ENCODE peak calls at places on chromosomes 6 and 20, in six cellular contexts. F is lower leg skin, I is IMR-90, S is adrenal gland, Z is A549, W is uterus. Y is an unnamed sample.

GRCh38 chr20:18637296-18637695 is 49.4 kb downstream of the DTD1 start:
- DNase-seq in F (peak; percentile 9), I (no peak), S (peak; percentile 10), Z (no peak), W (no peak), Y (no peak)

GRCh38 chr6:53358440-53359087 is 9.8 kb upstream of the ELOVL5 start:
- DNase-seq in F (no peak), I (no peak), S (no peak), Z (no peak), W (no peak), Y (no peak)

GRCh38 chr6:166598441-166599138 is 12.1 kb upstream of the RAMACL start:
- DNase-seq in F (peak; percentile 88), I (peak; percentile 97), S (no peak), Z (no peak), W (peak; percentile 46), Y (no peak)

GRCh38 chr6:46891396-46891795 is 30.3 kb downstream of the ADGRF5 start:
- DNase-seq in F (no peak), I (no peak), S (no peak), Z (no peak), W (no peak), Y (no peak)

GRCh38 chr6:141956046-141956761 is 176.5 kb upstream of the GJE1 start:
- DNase-seq in F (no peak), I (peak; percentile 14), S (no peak), Z (no peak), W (peak; percentile 35), Y (no peak)

GRCh38 chr6:138798028-138798427 is 2.1 kb downstream of the ECT2L start:
- DNase-seq in F (no peak), I (no peak), S (no peak), Z (no peak), W (no peak), Y (no peak)

GRCh38 chr6:151765444-151765886 is 42.0 kb upstream of the ESR1 start:
- DNase-seq in F (no peak), I (peak; percentile 77), S (peak; percentile 65), Z (peak; percentile 56), W (peak; percentile 36), Y (peak; percentile 59)

GRCh38 chr20:26169506-26169905 is 472.9 kb upstream of the ZNF337 start:
- DNase-seq in F (no peak), I (peak; percentile 50), S (no peak), Z (no peak), W (no peak), Y (no peak)

GRCh38 chr20:62727584-62728027 is 19.0 kb downstream of the NTSR1 start:
- DNase-seq in F (no peak), I (no peak), S (no peak), Z (no peak), W (no peak), Y (peak; percentile 40)

GRCh38 chr6:436308-437041 is 44.9 kb downstream of the IRF4 start:
- DNase-seq in F (peak; percentile 88), I (peak; percentile 60), S (no peak), Z (no peak), W (no peak), Y (peak; percentile 34)

GRCh38 chr20:18694071-18694470 is 106.2 kb downstream of the DTD1 start:
- DNase-seq in F (no peak), I (no peak), S (no peak), Z (no peak), W (no peak), Y (no peak)

GRCh38 chr20:63627129-63627699 is 313 bp upstream of the GMEB2 start:
- DNase-seq in F (peak; percentile 99), I (peak; percentile 90), S (peak; percentile 97), Z (peak; percentile 97), W (peak; percentile 95), Y (peak; percentile 98)

GRCh38 chr6:118799826-118800225 is 94.1 kb upstream of the ASF1A start:
- DNase-seq in F (no peak), I (no peak), S (no peak), Z (no peak), W (no peak), Y (no peak)

GRCh38 chr6:125988280-125988679 is 1.9 kb downstream of the TRMT11 start:
- DNase-seq in F (no peak), I (no peak), S (no peak), Z (no peak), W (no peak), Y (no peak)

GRCh38 chr6:7505196-7505699 is 36.2 kb upstream of the DSP start:
- DNase-seq in F (no peak), I (peak; percentile 85), S (peak; percentile 85), Z (peak; percentile 81), W (no peak), Y (peak; percentile 7)

GRCh38 chr20:5658897-5659296 is 91.3 kb upstream of the SHLD1 start:
- DNase-seq in F (peak; percentile 88), I (peak; percentile 91), S (peak; percentile 96), Z (peak; percentile 90), W (peak; percentile 67), Y (peak; percentile 57)

GRCh38 chr6:23269436-23269835 is 700.1 kb downstream of the HDGFL1 start:
- DNase-seq in F (no peak), I (peak; percentile 28), S (no peak), Z (no peak), W (no peak), Y (peak; percentile 2)

GRCh38 chr6:161422710-161423109 is 148.8 kb upstream of the AGPAT4 start:
- DNase-seq in F (no peak), I (peak; percentile 42), S (peak; percentile 79), Z (peak; percentile 25), W (no peak), Y (no peak)

GRCh38 chr6:121550491-121551010 is 115.1 kb downstream of the GJA1 start:
- DNase-seq in F (no peak), I (no peak), S (no peak), Z (no peak), W (no peak), Y (no peak)

GRCh38 chr20:63177134-63177784 is 38.7 kb downstream of the YTHDF1 start:
- DNase-seq in F (no peak), I (no peak), S (no peak), Z (peak; percentile 66), W (no peak), Y (no peak)

GRCh38 chr20:21702001-21702400 is 3.5 kb upstream of the PAX1 start:
- DNase-seq in F (no peak), I (no peak), S (no peak), Z (no peak), W (no peak), Y (no peak)

GRCh38 chr20:63132715-63133471 is 83.0 kb downstream of the YTHDF1 start:
- DNase-seq in F (no peak), I (no peak), S (no peak), Z (no peak), W (no peak), Y (no peak)

GRCh38 chr20:24634855-24635254 is 165.4 kb downstream of the SYNDIG1 start:
- DNase-seq in F (peak; percentile 80), I (peak; percentile 94), S (peak; percentile 77), Z (peak; percentile 91), W (no peak), Y (peak; percentile 82)

GRCh38 chr20:8812818-8813217 is 256.1 kb upstream of the PLCB4 start:
- DNase-seq in F (no peak), I (no peak), S (peak; percentile 90), Z (no peak), W (peak; percentile 15), Y (no peak)

GRCh38 chr6:44478591-44479254 is 91.2 kb downstream of the CDC5L start:
- DNase-seq in F (no peak), I (no peak), S (no peak), Z (no peak), W (no peak), Y (no peak)

GRCh38 chr20:1637226-1637625 is 17.4 kb upstream of the SIRPB1 start:
- DNase-seq in F (no peak), I (no peak), S (no peak), Z (no peak), W (no peak), Y (no peak)

GRCh38 chr6:133191323-133191722 is 49.8 kb upstream of the EYA4 start:
- DNase-seq in F (no peak), I (no peak), S (no peak), Z (no peak), W (no peak), Y (no peak)

GRCh38 chr6:106568518-106568917 is 60.8 kb downstream of the RTN4IP1 start:
- DNase-seq in F (no peak), I (peak; percentile 55), S (no peak), Z (no peak), W (no peak), Y (no peak)

GRCh38 chr6:165580139-165580538 is 82.9 kb downstream of the PDE10A start:
- DNase-seq in F (no peak), I (peak; percentile 84), S (no peak), Z (no peak), W (no peak), Y (no peak)

GRCh38 chr6:33199687-33200233 is 705 bp downstream of the RXRB start:
- DNase-seq in F (peak; percentile 94), I (peak; percentile 35), S (peak; percentile 88), Z (peak; percentile 81), W (no peak), Y (peak; percentile 94)

GRCh38 chr20:17613328-17614175 is 43.7 kb downstream of the DSTN start:
- DNase-seq in F (peak; percentile 84), I (no peak), S (peak; percentile 58), Z (no peak), W (peak; percentile 29), Y (no peak)

DNA sequence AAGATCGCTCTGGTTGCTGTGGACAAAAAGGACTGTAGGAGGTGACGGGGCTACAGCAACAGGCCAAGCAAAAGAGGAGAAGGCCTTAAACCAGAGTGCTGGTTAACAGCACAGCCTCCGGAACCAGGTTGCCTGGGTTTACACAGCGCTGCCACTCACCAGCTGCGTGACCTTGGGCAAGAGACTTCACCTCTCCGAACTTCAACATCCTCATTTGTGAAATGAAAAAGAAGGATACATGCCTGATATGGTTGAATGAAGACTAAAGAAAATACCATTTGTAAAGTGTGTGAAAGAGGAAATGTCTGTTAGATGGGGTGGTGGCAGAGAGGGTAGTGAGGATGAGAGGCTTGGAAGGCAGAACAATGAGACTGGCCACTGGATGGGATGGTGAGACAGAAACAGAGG is 44.9 kb downstream of the PREX1 start:
- DNase-seq in F (no peak), I (no peak), S (no peak), Z (no peak), W (no peak), Y (no peak)
- TF ChIP-seq POLR2A in F (no peak), I (no peak), S (no peak), Z (no peak), W (no peak), Y (no peak)

GRCh38 chr6:31493875-31494694 is 3.9 kb upstream of the MICB start:
- DNase-seq in F (peak; percentile 96), I (peak; percentile 70), S (peak; percentile 86), Z (peak; percentile 70), W (peak; percentile 70), Y (peak; percentile 93)
- TF ChIP-seq POLR2A in F (no peak), I (no peak), S (no peak), Z (no peak), W (no peak), Y (peak; percentile 28)

GRCh38 chr20:45952861-45953260 is 18.4 kb downstream of the PCIF1 start:
- DNase-seq in F (no peak), I (no peak), S (no peak), Z (no peak), W (no peak), Y (no peak)
- TF ChIP-seq POLR2A in F (no peak), I (no peak), S (no peak), Z (no peak), W (no peak), Y (no peak)

DNA sequence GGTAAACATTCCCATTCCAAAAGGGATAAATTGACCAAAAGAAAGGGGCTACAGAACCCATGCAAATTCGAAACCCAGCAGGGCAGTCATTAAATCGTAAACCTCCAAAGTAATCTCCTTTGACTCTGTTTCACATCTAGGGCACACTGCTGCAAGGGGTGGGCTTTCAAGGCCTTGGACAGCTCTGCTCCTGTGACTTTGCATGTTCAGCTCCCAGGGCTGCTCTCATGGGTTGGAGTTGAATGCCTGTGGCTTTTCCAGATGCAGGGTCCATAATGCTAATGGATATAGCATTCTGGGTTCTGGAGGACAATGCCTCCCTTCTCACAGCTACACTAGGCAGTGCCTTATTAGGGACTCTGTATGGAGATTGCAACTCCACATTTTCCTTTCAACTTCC is 211.9 kb upstream of the MANEA start:
- DNase-seq in F (no peak), I (no peak), S (no peak), Z (no peak), W (no peak), Y (no peak)
- TF ChIP-seq POLR2A in F (no peak), I (no peak), S (no peak), Z (no peak), W (no peak), Y (no peak)